ENCODE peak calls at places on chromosomes 13 and 19, in five cellular contexts. P, Q, A, G and I are unnamed samples. For H3K27me3, the result is how much of the 10 kb centered on the place peaks cover.

GRCh38 chr13:19910336-19911072 is 47.1 kb upstream of the ZMYM5 start:
- DNase-seq in P (no peak), Q (no peak), A (no peak), G (no peak), I (no peak)

GRCh38 chr13:46603165-46603603 is 50.2 kb downstream of the LRCH1 start:
- DNase-seq in P (no peak), Q (no peak), A (no peak), G (no peak), I (no peak)

GRCh38 chr19:15195987-15196682 is 4.7 kb downstream of the NOTCH3 start:
- DNase-seq in P (peak), Q (no peak), A (no peak), G (no peak), I (peak)

GRCh38 chr19:18473003-18473705 is 35.2 kb upstream of the ISYNA1 start:
- DNase-seq in P (no peak), Q (no peak), A (no peak), G (no peak), I (no peak)

GRCh38 chr19:54452626-54453025 is 3.6 kb downstream of the LENG8 start:
- DNase-seq in P (no peak), Q (no peak), A (no peak), G (no peak), I (no peak)

GRCh38 chr13:113410472-113411201 is 42.7 kb downstream of the ADPRHL1 start:
- DNase-seq in P (peak), Q (no peak), A (peak), G (peak), I (peak)

GRCh38 chr19:3397266-3398022 is 31.1 kb downstream of the NFIC start:
- DNase-seq in P (peak), Q (peak), A (peak), G (no peak), I (peak)

GRCh38 chr13:40233731-40234195 is 432.7 kb downstream of the FOXO1 start:
- DNase-seq in P (no peak), Q (no peak), A (no peak), G (no peak), I (no peak)

GRCh38 chr19:8208119-8208709 is 956 bp upstream of the CERS4 start:
- DNase-seq in P (no peak), Q (no peak), A (no peak), G (no peak), I (peak)

GRCh38 chr13:102399791-102400618 is 1.8 kb downstream of the FGF14 start:
- DNase-seq in P (peak), Q (no peak), A (peak), G (no peak), I (peak)

GRCh38 chr13:37685206-37685605 is 86.6 kb upstream of the POSTN start:
- DNase-seq in P (no peak), Q (no peak), A (no peak), G (no peak), I (no peak)

GRCh38 chr13:114164681-114165429 is 14.2 kb upstream of the CFAP97D2 start:
- DNase-seq in P (no peak), Q (no peak), A (no peak), G (no peak), I (no peak)

GRCh38 chr13:74406439-74406838 is 272.2 kb upstream of the KLF12 start:
- DNase-seq in P (no peak), Q (no peak), A (no peak), G (no peak), I (no peak)

GRCh38 chr13:50714886-50715285 is 128.6 kb downstream of the DLEU7 start:
- DNase-seq in P (no peak), Q (no peak), A (no peak), G (no peak), I (peak)

GRCh38 chr19:18176367-18177310 is 3.0 kb downstream of the IFI30 start:
- DNase-seq in P (no peak), Q (no peak), A (no peak), G (no peak), I (no peak)

GRCh38 chr19:3457531-3458228 is 22.6 kb downstream of the SMIM24 start:
- DNase-seq in P (no peak), Q (no peak), A (no peak), G (peak), I (no peak)

GRCh38 chr19:47157455-47158321 is 27.1 kb downstream of the SAE1 start:
- DNase-seq in P (no peak), Q (peak), A (peak), G (peak), I (no peak)

GRCh38 chr19:7682175-7682855 is 1.7 kb downstream of the TRAPPC5 start:
- DNase-seq in P (no peak), Q (no peak), A (no peak), G (no peak), I (no peak)

GRCh38 chr19:3695986-3696659 is 4.1 kb downstream of the PIP5K1C start:
- DNase-seq in P (no peak), Q (no peak), A (no peak), G (no peak), I (no peak)

GRCh38 chr13:44072536-44072935 is 192.8 kb downstream of the LACC1 start:
- DNase-seq in P (no peak), Q (no peak), A (no peak), G (no peak), I (no peak)

GRCh38 chr19:35531291-35531690 is 2.0 kb upstream of the GAPDHS start:
- DNase-seq in P (no peak), Q (no peak), A (no peak), G (no peak), I (no peak)

GRCh38 chr13:34340534-34340933 is 522.6 kb downstream of the RFC3 start:
- DNase-seq in P (no peak), Q (no peak), A (no peak), G (peak), I (no peak)

GRCh38 chr19:46759817-46760333 is 13.6 kb upstream of the STRN4 start:
- DNase-seq in P (no peak), Q (no peak), A (no peak), G (peak), I (no peak)

GRCh38 chr13:37700887-37701286 is 102.3 kb upstream of the POSTN start:
- DNase-seq in P (no peak), Q (no peak), A (no peak), G (no peak), I (no peak)

GRCh38 chr13:82963466-82963865 is 918.8 kb downstream of the SLITRK1 start:
- DNase-seq in P (no peak), Q (no peak), A (no peak), G (no peak), I (no peak)

GRCh38 chr19:46748325-46749109 is 2.3 kb upstream of the STRN4 start:
- DNase-seq in P (peak), Q (no peak), A (no peak), G (peak), I (peak)

GRCh38 chr13:40812724-40813445 is 23.5 kb downstream of the SLC25A15 start:
- DNase-seq in P (no peak), Q (no peak), A (no peak), G (no peak), I (no peak)

GRCh38 chr19:4582112-4582553 is 22.6 kb upstream of the SEMA6B start:
- DNase-seq in P (no peak), Q (no peak), A (no peak), G (no peak), I (no peak)

GRCh38 chr19:6707011-6707657 is 13.3 kb downstream of the C3 start:
- DNase-seq in P (no peak), Q (no peak), A (no peak), G (no peak), I (no peak)

GRCh38 chr19:10049626-10050025 is 36.3 kb downstream of the RDH8 start:
- DNase-seq in P (no peak), Q (no peak), A (no peak), G (no peak), I (no peak)

GRCh38 chr13:91868351-91868750 is 469.9 kb downstream of the GPC5 start:
- DNase-seq in P (no peak), Q (no peak), A (no peak), G (no peak), I (no peak)

GRCh38 chr13:38384171-38384570 is 34.5 kb downstream of the UFM1 start:
- DNase-seq in P (no peak), Q (no peak), A (no peak), G (no peak), I (no peak)

GRCh38 chr13:108427355-108427754 is 157.8 kb downstream of the TNFSF13B start:
- DNase-seq in P (no peak), Q (no peak), A (no peak), G (no peak), I (no peak)

GRCh38 chr13:66899955-66900354 is 330.2 kb downstream of the PCDH9 start:
- DNase-seq in P (no peak), Q (no peak), A (no peak), G (no peak), I (no peak)

GRCh38 chr19:11137542-11138384 is 17.8 kb downstream of the SPC24 start:
- DNase-seq in P (peak), Q (peak), A (peak), G (peak), I (peak)

GRCh38 chr19:47210689-47211316 is 20.2 kb downstream of the BBC3 start:
- DNase-seq in P (peak), Q (peak), A (peak), G (peak), I (peak)

GRCh38 chr19:19327672-19328071 is 7.0 kb downstream of the MAU2 start:
- DNase-seq in P (no peak), Q (no peak), A (no peak), G (no peak), I (no peak)

GRCh38 chr19:41499899-41500298 is 56.9 kb downstream of the ERICH4 start:
- DNase-seq in P (no peak), Q (no peak), A (no peak), G (no peak), I (no peak)

GRCh38 chr19:41495589-41495988 is 52.6 kb downstream of the ERICH4 start:
- DNase-seq in P (no peak), Q (no peak), A (no peak), G (no peak), I (no peak)

GRCh38 chr19:41501854-41502253 is 58.9 kb downstream of the ERICH4 start:
- DNase-seq in P (no peak), Q (no peak), A (no peak), G (no peak), I (no peak)

GRCh38 chr19:41505105-41505504 is 62.1 kb downstream of the ERICH4 start:
- DNase-seq in P (no peak), Q (no peak), A (no peak), G (no peak), I (no peak)

GRCh38 chr19:41500443-41500842 is 57.5 kb downstream of the ERICH4 start:
- DNase-seq in P (no peak), Q (no peak), A (no peak), G (no peak), I (no peak)
- H3K27me3 ChIP-seq in P (under half), Q (under half), A (under half), G (under half), I (under half)

GRCh38 chr13:42063105-42063504 is 14.7 kb downstream of the DGKH start:
- DNase-seq in P (no peak), Q (no peak), A (no peak), G (no peak), I (no peak)

GRCh38 chr13:42064966-42065365 is 16.5 kb downstream of the DGKH start:
- DNase-seq in P (no peak), Q (no peak), A (no peak), G (no peak), I (no peak)

GRCh38 chr13:42065414-42065813 is 17.0 kb downstream of the DGKH start:
- DNase-seq in P (no peak), Q (no peak), A (no peak), G (no peak), I (no peak)

GRCh38 chr13:42066542-42066941 is 18.1 kb downstream of the DGKH start:
- DNase-seq in P (no peak), Q (no peak), A (no peak), G (no peak), I (no peak)

GRCh38 chr13:42064259-42064658 is 15.8 kb downstream of the DGKH start:
- DNase-seq in P (no peak), Q (no peak), A (no peak), G (no peak), I (no peak)
- H3K4me3 ChIP-seq in P (no peak), Q (no peak), A (no peak), G (no peak), I (no peak)

GRCh38 chr19:40584007-40584406 is 7.3 kb downstream of the SHKBP1 start:
- DNase-seq in P (no peak), Q (no peak), A (no peak), G (no peak), I (no peak)
- TF ChIP-seq CTCF in P (no peak), Q (no peak), A (no peak), G (no peak), I (no peak)

DNA sequence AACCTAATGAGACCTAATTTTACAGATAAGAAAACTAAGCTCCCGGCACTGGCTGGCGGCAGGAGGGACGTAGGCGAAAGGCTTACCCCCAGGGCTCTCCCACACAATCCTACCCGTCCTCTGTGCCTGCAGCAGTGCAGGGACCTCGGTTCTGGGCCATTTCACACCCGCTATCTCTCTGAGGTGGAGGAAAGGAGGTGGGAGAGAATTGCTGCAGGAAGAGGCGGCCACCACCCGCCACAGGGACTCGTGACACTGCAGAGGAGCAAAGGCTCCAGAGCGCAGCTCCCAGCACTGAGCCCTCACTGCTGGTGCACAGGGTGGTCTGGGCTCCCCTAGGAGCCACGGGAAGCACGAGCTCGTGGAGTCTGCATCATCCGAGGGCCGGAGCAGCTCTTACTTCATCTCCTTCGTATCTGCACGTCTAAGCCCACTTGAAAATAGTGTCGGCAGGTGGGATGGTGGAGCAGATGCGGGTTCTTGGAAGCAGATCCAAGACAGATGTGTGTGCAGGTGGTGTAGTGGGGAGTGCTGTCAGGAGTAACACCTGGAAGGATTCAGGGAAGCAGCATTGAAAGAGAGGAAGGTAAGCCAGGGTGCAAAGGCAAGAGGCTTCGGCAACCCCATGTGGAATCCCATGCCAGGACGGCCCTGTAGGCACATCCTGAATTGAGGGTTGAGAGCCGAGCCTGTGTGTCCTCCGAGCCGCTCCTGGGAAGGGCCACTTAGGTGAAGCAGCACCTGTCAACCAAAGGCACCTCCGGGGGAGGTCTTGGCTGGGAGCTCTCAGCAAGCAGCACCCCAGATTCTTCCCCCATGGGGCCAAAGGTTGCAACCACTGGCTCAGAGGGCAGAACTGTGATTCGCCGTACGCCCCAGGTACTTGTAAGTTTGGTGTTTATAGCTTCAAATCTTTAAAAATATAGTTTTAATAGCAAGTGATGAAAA is 115.8 kb upstream of the SPACA7 start:
- DNase-seq in P (no peak), Q (no peak), A (no peak), G (no peak), I (no peak)
- H3K27me3 ChIP-seq in P (under half), Q (under half), A (under half), G (under half), I (under half)

GRCh38 chr13:33204130-33204927 is 81.2 kb downstream of the STARD13 start:
- DNase-seq in P (peak), Q (peak), A (no peak), G (peak), I (no peak)
- H3K4me3 ChIP-seq in P (peak), Q (peak), A (no peak), G (peak), I (peak)

GRCh38 chr19:1608414-1609391 is 3.4 kb upstream of the UQCR11 start:
- DNase-seq in P (no peak), Q (no peak), A (no peak), G (no peak), I (no peak)
- TF ChIP-seq CTCF in P (no peak), Q (no peak), A (no peak), G (no peak), I (no peak)

DNA sequence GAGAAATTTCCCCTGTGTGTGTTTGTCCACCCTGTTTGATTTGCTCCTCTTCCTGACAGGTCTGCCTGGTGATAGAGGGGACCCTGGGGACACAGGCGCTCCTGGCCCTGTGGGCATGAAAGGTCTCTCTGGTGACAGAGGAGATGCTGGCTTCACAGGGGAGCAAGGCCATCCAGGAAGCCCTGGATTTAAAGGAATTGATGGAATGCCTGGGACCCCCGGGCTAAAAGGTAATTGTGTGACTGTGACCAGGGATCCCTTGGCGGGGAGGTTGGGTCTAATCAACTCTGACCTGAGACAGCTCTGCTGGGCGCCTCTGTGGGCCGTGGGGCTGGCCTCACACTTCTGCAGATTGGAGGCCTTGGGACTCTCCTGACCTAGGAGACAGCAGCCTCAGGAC is 81.4 kb downstream of the RAB20 start:
- DNase-seq in P (no peak), Q (no peak), A (no peak), G (no peak), I (no peak)
- H3K27me3 ChIP-seq in P (under half), Q (under half), A (under half), G (under half), I (under half)

DNA sequence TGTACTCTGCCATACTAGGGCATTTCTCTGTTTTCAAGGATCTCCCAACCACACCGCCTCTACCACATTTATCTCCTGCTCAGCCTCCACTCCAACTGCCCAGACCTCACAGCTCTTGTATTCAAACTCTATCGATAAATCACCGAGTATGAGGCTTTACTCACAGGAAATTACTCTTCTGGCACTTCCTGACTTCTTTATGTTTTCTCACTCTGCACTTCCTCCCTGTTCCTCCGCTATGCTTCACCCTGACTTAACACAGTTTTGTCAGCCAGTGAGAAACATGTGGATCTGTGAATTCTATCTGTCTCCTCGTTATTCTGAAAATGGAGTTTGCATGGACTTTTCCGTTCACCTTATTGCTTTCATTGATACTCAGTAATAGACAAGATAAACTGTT is 2.6 kb upstream of the CARD8 start:
- DNase-seq in P (no peak), Q (no peak), A (no peak), G (no peak), I (no peak)
- H3K4me3 ChIP-seq in P (no peak), Q (peak), A (no peak), G (no peak), I (peak)